ENCODE peak calls at places on chromosomes 13 and 19, in six cellular contexts. Y is HL-60, D is progenitor cell of endocrine pancreas, A is heart left ventricle, R is mucosa of descending colon, M is brain microvascular endothelial cell. U is an unnamed sample.

GRCh38 chr13:47794963-47795362 is 206.1 kb downstream of the SUCLA2 start:
- DNase-seq in Y (no peak), D (no peak), A (no peak), R (no peak), M (peak), U (peak)

GRCh38 chr13:45511310-45512147 is 46.8 kb downstream of the COG3 start:
- DNase-seq in Y (peak), D (no peak), A (no peak), R (no peak), M (peak), U (peak)

GRCh38 chr13:109371066-109371465 is 415.3 kb downstream of the IRS2 start:
- DNase-seq in Y (no peak), D (no peak), A (no peak), R (no peak), M (no peak), U (no peak)

GRCh38 chr19:58296086-58296485 is 9.1 kb upstream of the ERVK3-1 start:
- DNase-seq in Y (no peak), D (no peak), A (no peak), R (no peak), M (no peak), U (no peak)

GRCh38 chr13:105603283-105603682 is 932.2 kb downstream of the EFNB2 start:
- DNase-seq in Y (no peak), D (no peak), A (no peak), R (no peak), M (no peak), U (no peak)

GRCh38 chr19:38970664-38971532 is 4.6 kb downstream of the FBXO17 start:
- DNase-seq in Y (no peak), D (no peak), A (no peak), R (no peak), M (no peak), U (no peak)

GRCh38 chr19:344625-345319 is at the start of gene MIER2:
- DNase-seq in Y (no peak), D (peak), A (peak), R (peak), M (peak), U (peak)

GRCh38 chr13:80177327-80177726 is 163.6 kb downstream of the SPRY2 start:
- DNase-seq in Y (no peak), D (no peak), A (no peak), R (no peak), M (no peak), U (no peak)

GRCh38 chr13:48715977-48716376 is 62.2 kb downstream of the CYSLTR2 start:
- DNase-seq in Y (no peak), D (no peak), A (no peak), R (no peak), M (no peak), U (no peak)

GRCh38 chr19:2308114-2308556 is at the start of gene LINGO3:
- DNase-seq in Y (no peak), D (no peak), A (no peak), R (no peak), M (no peak), U (no peak)

GRCh38 chr13:41402695-41403511 is 54.4 kb upstream of the RGCC start:
- DNase-seq in Y (no peak), D (no peak), A (no peak), R (no peak), M (no peak), U (no peak)

GRCh38 chr13:39110518-39111097 is 72.4 kb downstream of the NHLRC3 start:
- DNase-seq in Y (no peak), D (no peak), A (peak), R (no peak), M (no peak), U (no peak)

GRCh38 chr19:3781603-3782002 is 4.6 kb downstream of the MATK start:
- DNase-seq in Y (no peak), D (no peak), A (no peak), R (no peak), M (no peak), U (no peak)

GRCh38 chr13:36829753-36830152 is 10.7 kb downstream of the RFXAP start:
- DNase-seq in Y (no peak), D (no peak), A (no peak), R (no peak), M (no peak), U (no peak)

GRCh38 chr13:66399873-66400272 is 830.3 kb downstream of the PCDH9 start:
- DNase-seq in Y (no peak), D (no peak), A (no peak), R (no peak), M (no peak), U (no peak)

GRCh38 chr19:38424272-38424671 is 1.7 kb downstream of the RASGRP4 start:
- DNase-seq in Y (no peak), D (no peak), A (no peak), R (no peak), M (no peak), U (no peak)

GRCh38 chr13:71829542-71829941 is 37.5 kb downstream of the DACH1 start:
- DNase-seq in Y (no peak), D (no peak), A (no peak), R (no peak), M (no peak), U (no peak)

GRCh38 chr19:662207-662961 is 630 bp downstream of the RNF126 start:
- DNase-seq in Y (no peak), D (no peak), A (peak), R (peak), M (no peak), U (peak)

GRCh38 chr13:94128430-94128829 is 351.1 kb downstream of the DCT start:
- DNase-seq in Y (no peak), D (no peak), A (peak), R (no peak), M (no peak), U (no peak)

GRCh38 chr19:1945899-1946298 is 4.9 kb downstream of the CSNK1G2 start:
- DNase-seq in Y (no peak), D (peak), A (no peak), R (peak), M (no peak), U (no peak)

GRCh38 chr19:884420-885211 is 8.4 kb downstream of the MED16 start:
- DNase-seq in Y (no peak), D (no peak), A (no peak), R (no peak), M (no peak), U (no peak)

GRCh38 chr19:45995715-45996385 is 583 bp downstream of the CCDC61 start:
- DNase-seq in Y (peak), D (no peak), A (no peak), R (no peak), M (peak), U (no peak)

GRCh38 chr13:98202026-98202425 is 25.0 kb upstream of the RNF113B start:
- DNase-seq in Y (no peak), D (no peak), A (no peak), R (no peak), M (no peak), U (no peak)

GRCh38 chr13:46562581-46562980 is 9.6 kb downstream of the LRCH1 start:
- DNase-seq in Y (no peak), D (no peak), A (no peak), R (no peak), M (no peak), U (no peak)

GRCh38 chr19:39327990-39328705 is 7.5 kb upstream of the LRFN1 start:
- DNase-seq in Y (peak), D (peak), A (peak), R (peak), M (peak), U (peak)

GRCh38 chr13:22114630-22115311 is 443.9 kb downstream of the FGF9 start:
- DNase-seq in Y (peak), D (no peak), A (peak), R (no peak), M (no peak), U (peak)

GRCh38 chr13:50589139-50589538 is 254.4 kb downstream of the DLEU7 start:
- DNase-seq in Y (no peak), D (no peak), A (peak), R (no peak), M (peak), U (peak)

GRCh38 chr13:84339456-84339855 is 457.2 kb upstream of the SLITRK1 start:
- DNase-seq in Y (no peak), D (no peak), A (no peak), R (no peak), M (no peak), U (no peak)

GRCh38 chr13:28684257-28684656 is 25.3 kb downstream of the POMP start:
- DNase-seq in Y (no peak), D (no peak), A (no peak), R (peak), M (no peak), U (no peak)

GRCh38 chr13:50924025-50924424 is 14.4 kb downstream of the RNASEH2B start:
- DNase-seq in Y (no peak), D (no peak), A (no peak), R (no peak), M (no peak), U (no peak)

GRCh38 chr19:49809155-49809986 is 3.7 kb downstream of the FUZ start:
- DNase-seq in Y (no peak), D (peak), A (peak), R (peak), M (no peak), U (no peak)

GRCh38 chr13:88887045-88887662 is 1216.0 kb downstream of the SLITRK5 start:
- DNase-seq in Y (no peak), D (no peak), A (no peak), R (no peak), M (no peak), U (no peak)
- TF ChIP-seq CTCF in Y (no peak), D (peak), A (no peak), R (no peak), M (no peak), U (no peak)

GRCh38 chr19:8340341-8341096 is 2.5 kb downstream of the KANK3 start:
- DNase-seq in Y (no peak), D (no peak), A (peak), R (peak), M (no peak), U (peak)
- TF ChIP-seq CTCF in Y (no peak), D (peak), A (peak), R (no peak), M (peak), U (no peak)

DNA sequence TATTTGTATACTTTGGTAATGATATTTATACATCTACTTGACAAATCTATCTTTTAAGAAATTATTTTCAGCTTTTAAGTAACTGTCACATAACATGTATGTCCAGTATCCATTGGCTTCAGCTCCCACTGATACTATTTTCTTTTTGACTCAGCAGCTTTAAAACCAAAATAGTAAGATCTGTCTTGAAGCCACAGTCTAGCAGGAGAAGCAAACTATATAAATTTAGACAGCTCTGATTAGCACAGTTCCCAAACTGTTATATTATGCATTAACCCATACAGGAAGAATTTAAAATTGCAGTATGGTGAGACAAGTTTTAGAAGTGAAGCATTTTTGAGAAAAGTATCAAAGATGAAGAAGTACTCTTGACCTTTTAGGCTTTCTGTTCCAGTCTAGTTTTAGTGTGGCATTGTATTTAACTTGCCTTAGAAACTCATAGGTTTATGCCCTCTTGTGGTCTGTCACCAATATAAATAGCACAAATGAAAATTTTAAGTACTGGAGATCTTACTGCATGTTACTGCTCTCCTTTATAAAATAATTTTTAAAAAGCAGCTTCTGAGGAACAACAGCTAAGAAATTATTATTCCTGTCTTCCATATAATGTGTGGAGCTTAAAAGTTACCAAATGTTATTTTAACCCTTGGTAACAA is 24.7 kb downstream of the URI1 start:
- DNase-seq in Y (no peak), D (no peak), A (no peak), R (no peak), M (no peak), U (no peak)
- TF ChIP-seq CTCF in Y (no peak), D (peak), A (peak), R (no peak), M (no peak), U (no peak)

DNA sequence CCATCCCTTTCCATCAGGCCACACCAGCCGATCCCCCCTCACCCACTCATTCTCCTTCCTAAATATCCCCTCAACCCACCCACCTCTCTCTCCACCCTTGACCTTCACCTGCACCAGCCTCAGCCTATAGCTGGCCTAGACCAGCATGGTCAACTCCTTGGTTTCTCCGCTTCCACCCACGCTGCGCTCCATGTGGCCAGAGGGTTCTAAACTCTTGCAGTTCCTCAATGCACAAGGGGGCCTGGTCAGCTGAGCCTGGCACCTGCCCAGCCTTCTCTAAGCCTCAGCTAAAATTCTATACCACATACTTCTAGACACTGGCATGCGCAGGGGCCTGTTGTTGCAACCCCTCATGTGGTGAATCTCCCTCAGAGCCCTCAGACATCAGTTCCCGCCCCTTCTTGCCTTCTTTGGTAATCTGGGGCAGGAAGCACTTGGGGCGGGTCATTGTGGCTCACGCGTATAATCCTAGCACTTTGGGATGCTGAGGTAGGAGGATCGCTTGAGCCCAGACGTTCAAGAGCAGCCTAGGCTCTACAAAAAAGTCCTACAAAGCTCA is 19.7 kb upstream of the LDLR start:
- DNase-seq in Y (no peak), D (no peak), A (no peak), R (no peak), M (no peak), U (no peak)
- TF ChIP-seq CTCF in Y (no peak), D (no peak), A (no peak), R (no peak), M (no peak), U (no peak)

GRCh38 chr19:9947441-9947840 is 11.1 kb upstream of the OLFM2 start:
- DNase-seq in Y (no peak), D (no peak), A (no peak), R (no peak), M (no peak), U (no peak)

GRCh38 chr19:9941236-9941635 is 4.9 kb upstream of the OLFM2 start:
- DNase-seq in Y (no peak), D (no peak), A (no peak), R (no peak), M (no peak), U (no peak)

GRCh38 chr19:9943744-9944143 is 7.4 kb upstream of the OLFM2 start:
- DNase-seq in Y (no peak), D (no peak), A (no peak), R (no peak), M (no peak), U (no peak)

GRCh38 chr19:9941646-9942045 is 5.3 kb upstream of the OLFM2 start:
- DNase-seq in Y (no peak), D (no peak), A (no peak), R (no peak), M (no peak), U (no peak)

GRCh38 chr19:9945319-9945966 is 9.1 kb upstream of the OLFM2 start:
- DNase-seq in Y (no peak), D (no peak), A (peak), R (peak), M (peak), U (no peak)
- TF ChIP-seq CTCF in Y (no peak), D (no peak), A (no peak), R (no peak), M (peak), U (no peak)

DNA sequence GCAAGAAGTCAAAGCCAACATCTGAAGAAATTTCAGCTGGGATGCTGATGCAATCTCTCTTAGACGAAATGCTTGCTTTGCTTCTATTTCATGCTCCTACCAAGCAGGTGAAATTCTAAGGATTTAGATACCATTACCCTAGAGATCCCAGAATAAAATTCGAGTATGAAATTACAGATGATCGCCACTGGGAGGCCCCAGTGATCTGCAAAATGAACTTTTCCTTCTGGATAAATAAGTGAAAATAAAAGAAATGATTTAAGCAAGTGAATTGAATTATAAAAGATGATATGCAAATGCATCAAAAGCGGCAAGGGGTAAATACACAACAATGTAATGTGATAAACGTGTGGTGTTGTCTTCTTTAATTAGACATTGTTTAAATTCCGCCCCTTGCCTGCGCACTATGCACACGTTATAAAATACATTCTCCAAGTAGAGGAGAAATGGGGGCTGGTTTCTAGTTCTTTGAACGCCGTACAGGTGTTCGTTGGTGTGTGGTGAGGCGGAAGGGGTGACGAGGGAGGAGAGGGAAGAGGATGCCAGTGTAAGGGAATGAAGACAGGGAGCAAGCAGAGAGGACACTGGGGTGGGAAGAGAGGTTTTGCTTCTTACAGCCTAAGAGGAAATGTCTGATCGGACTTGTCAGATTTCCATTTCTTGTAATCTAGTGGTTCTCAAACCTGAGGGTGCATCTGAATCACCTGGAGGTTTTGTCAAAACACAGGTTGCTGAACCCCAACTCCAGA is 58.0 kb downstream of the ERCC5 start:
- DNase-seq in Y (no peak), D (no peak), A (no peak), R (no peak), M (peak), U (no peak)
- TF ChIP-seq CTCF in Y (peak), D (peak), A (peak), R (peak), M (peak), U (peak)

GRCh38 chr19:30406220-30406944 is 34.2 kb downstream of the ZNF536 start:
- DNase-seq in Y (no peak), D (no peak), A (peak), R (no peak), M (no peak), U (no peak)
- TF ChIP-seq CTCF in Y (no peak), D (peak), A (peak), R (no peak), M (peak), U (peak)

DNA sequence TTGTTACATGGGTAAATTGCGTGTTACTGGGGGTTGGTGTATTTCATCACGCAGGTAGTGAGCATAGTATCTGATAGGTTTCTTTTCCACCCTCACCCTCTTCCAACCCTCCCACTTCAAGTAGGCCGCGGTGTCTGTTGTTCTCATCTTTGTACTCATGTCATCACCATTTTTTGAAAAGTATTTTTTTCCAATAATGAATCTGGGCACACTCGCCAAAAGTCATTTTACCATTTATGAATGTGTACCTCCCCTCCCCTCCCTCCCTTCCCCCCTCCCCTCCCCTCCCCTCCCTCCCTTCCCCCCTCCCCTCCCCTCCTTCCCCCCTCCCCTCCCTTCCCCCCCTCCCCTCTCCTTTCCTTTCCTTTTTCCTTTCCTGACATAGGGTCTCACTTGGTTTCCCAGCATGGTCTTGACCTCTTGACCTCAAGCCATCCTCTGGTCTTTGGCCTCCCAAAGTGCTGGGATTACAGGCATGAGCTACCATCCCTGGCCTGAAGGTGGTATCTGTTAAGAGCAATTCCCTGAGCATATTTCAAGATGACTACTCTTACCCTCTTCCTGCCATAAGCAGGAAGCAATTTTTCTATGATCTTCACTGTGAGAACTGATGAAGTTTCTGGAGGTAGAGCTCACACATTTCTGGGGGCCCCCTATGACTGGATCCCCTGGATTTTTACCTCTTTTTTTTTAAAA is 15.7 kb downstream of the ZNF627 start:
- DNase-seq in Y (no peak), D (no peak), A (no peak), R (no peak), M (no peak), U (no peak)
- TF ChIP-seq CTCF in Y (no peak), D (no peak), A (no peak), R (no peak), M (no peak), U (no peak)

GRCh38 chr19:44585371-44586141 is 27.8 kb upstream of the IGSF23 start:
- DNase-seq in Y (no peak), D (no peak), A (no peak), R (no peak), M (peak), U (no peak)
- TF ChIP-seq CTCF in Y (no peak), D (no peak), A (no peak), R (no peak), M (peak), U (no peak)

GRCh38 chr13:78604782-78605611 is 1.6 kb upstream of the POU4F1 start:
- DNase-seq in Y (no peak), D (no peak), A (no peak), R (no peak), M (no peak), U (no peak)
- TF ChIP-seq CTCF in Y (no peak), D (peak), A (no peak), R (no peak), M (peak), U (no peak)